ENCODE peak calls at places on chromosome 21, in five cellular contexts. T is central memory CD8-positive, alpha-beta T cell; J is SW480; P is GM23338; Z is ACHN. X is an unnamed sample.

GRCh38 chr21:14742119-14742518 is 196.0 kb upstream of the SAMSN1 start:
- DNase-seq in P (no peak), T (no peak), Z (no peak), J (no peak), X (no peak)

GRCh38 chr21:32412162-32412997 is at the start of gene EVA1C:
- DNase-seq in P (peak), J (peak), T (peak), Z (no peak), X (peak)

GRCh38 chr21:22136770-22137169 is 1138.6 kb downstream of the NCAM2 start:
- DNase-seq in T (no peak), Z (no peak), J (no peak), P (no peak), X (no peak)

GRCh38 chr21:42837421-42838211 is 41.7 kb downstream of the WDR4 start:
- DNase-seq in Z (no peak), T (peak), P (peak), J (no peak), X (no peak)

GRCh38 chr21:37974081-37974480 is 57.8 kb upstream of the KCNJ6 start:
- DNase-seq in P (no peak), Z (peak), T (no peak), J (peak), X (no peak)

GRCh38 chr21:45209046-45209445 is 78.6 kb downstream of the POFUT2 start:
- DNase-seq in J (no peak), P (no peak), T (no peak), Z (no peak), X (no peak)

GRCh38 chr21:46347791-46348381 is 23.9 kb downstream of the PCNT start:
- DNase-seq in J (no peak), Z (peak), P (no peak), T (no peak), X (no peak)

GRCh38 chr21:32994305-32994704 is 31.4 kb upstream of the OLIG2 start:
- DNase-seq in T (no peak), J (peak), P (peak), Z (peak), X (peak)

GRCh38 chr21:46599251-46599572 is 5.7 kb downstream of the S100B start:
- DNase-seq in T (no peak), P (peak), J (peak), Z (peak), X (peak)

GRCh38 chr21:33121715-33122475 is 52.0 kb downstream of the OLIG1 start:
- DNase-seq in Z (peak), T (no peak), P (peak), J (peak), X (peak)

GRCh38 chr21:31470896-31471694 is 127.0 kb upstream of the TIAM1 start:
- DNase-seq in J (no peak), T (no peak), P (peak), Z (no peak), X (no peak)

GRCh38 chr21:33949516-33950424 is 34.2 kb upstream of the ATP5PO start:
- DNase-seq in T (no peak), J (no peak), P (no peak), Z (no peak), X (no peak)

GRCh38 chr21:25422610-25423608 is 184.4 kb downstream of the MRPL39 start:
- DNase-seq in Z (no peak), P (no peak), J (no peak), T (no peak), X (no peak)

GRCh38 chr21:35504277-35504676 is 455.2 kb upstream of the RUNX1 start:
- DNase-seq in T (no peak), Z (no peak), J (no peak), P (no peak), X (no peak)